ENCODE peak calls at places on chromosomes 2 and 18, in five cellular contexts. M, E, I, V and W are unnamed samples.

GRCh38 chr2:4745596-4745995 is 946.6 kb upstream of the SOX11 start:
- DNase-seq in M (no peak), E (peak), I (no peak), V (no peak), W (peak)

GRCh38 chr2:156657809-156658208 is 221.6 kb downstream of the GPD2 start:
- DNase-seq in M (no peak), E (no peak), I (no peak), V (no peak), W (no peak)

GRCh38 chr18:27843783-27844415 is 333.0 kb downstream of the CDH2 start:
- DNase-seq in M (no peak), E (no peak), I (no peak), V (no peak), W (peak)

GRCh38 chr2:226168496-226169160 is 631.0 kb downstream of the IRS1 start:
- DNase-seq in M (no peak), E (no peak), I (no peak), V (no peak), W (no peak)

GRCh38 chr2:8692783-8693768 is 11.2 kb downstream of the ID2 start:
- DNase-seq in M (peak), E (peak), I (peak), V (no peak), W (peak)

GRCh38 chr2:39530423-39530866 is 93.4 kb upstream of the MAP4K3 start:
- DNase-seq in M (no peak), E (no peak), I (no peak), V (no peak), W (no peak)

GRCh38 chr2:237997521-237997920 is 30.7 kb downstream of the UBE2F start:
- DNase-seq in M (no peak), E (no peak), I (no peak), V (no peak), W (no peak)

GRCh38 chr18:53911200-53911599 is 313.3 kb downstream of the MBD2 start:
- DNase-seq in M (no peak), E (no peak), I (no peak), V (no peak), W (no peak)

GRCh38 chr2:134193006-134193405 is 60.9 kb upstream of the MGAT5 start:
- DNase-seq in M (no peak), E (no peak), I (no peak), V (no peak), W (no peak)

GRCh38 chr2:183014005-183014404 is 24.3 kb downstream of the NCKAP1 start:
- DNase-seq in M (no peak), E (no peak), I (no peak), V (no peak), W (no peak)

GRCh38 chr2:7612969-7613368 is 695.8 kb downstream of the RNF144A start:
- DNase-seq in M (no peak), E (no peak), I (no peak), V (no peak), W (no peak)

GRCh38 chr2:137888845-137889244 is 75.4 kb upstream of the HNMT start:
- DNase-seq in M (peak), E (peak), I (no peak), V (no peak), W (peak)

GRCh38 chr2:83196225-83196624 is 1262.9 kb downstream of the SUCLG1 start:
- DNase-seq in M (no peak), E (peak), I (no peak), V (no peak), W (peak)

GRCh38 chr2:10947005-10947440 is 35.3 kb downstream of the KCNF1 start:
- DNase-seq in M (no peak), E (no peak), I (no peak), V (no peak), W (no peak)

GRCh38 chr18:24027156-24027555 is 12.6 kb downstream of the TTC39C start:
- DNase-seq in M (no peak), E (no peak), I (no peak), V (no peak), W (no peak)

GRCh38 chr2:38634684-38635083 is 31.2 kb upstream of the GALM start:
- DNase-seq in M (no peak), E (no peak), I (no peak), V (peak), W (no peak)

GRCh38 chr2:67502346-67503065 is 105.4 kb downstream of the ETAA1 start:
- DNase-seq in M (no peak), E (no peak), I (no peak), V (no peak), W (no peak)

GRCh38 chr2:174631009-174631981 is 33.7 kb upstream of the WIPF1 start:
- DNase-seq in M (no peak), E (no peak), I (no peak), V (no peak), W (no peak)

GRCh38 chr2:224894356-224894755 is 147.9 kb downstream of the DOCK10 start:
- DNase-seq in M (no peak), E (no peak), I (no peak), V (peak), W (no peak)